ENCODE peak calls at places on chromosomes 6 and 20, in ten cellular contexts. H, O, Q, Z, B, A, P, R, Y and F are unnamed samples.

GRCh38 chr6:116335612-116336011 is 35.1 kb upstream of the DSE start:
- DNase-seq in H (no peak), O (no peak), Q (no peak), Z (peak), B (no peak), A (no peak), P (no peak), R (no peak), Y (no peak), F (no peak)

GRCh38 chr6:148464319-148465010 is 121.8 kb downstream of the SASH1 start:
- DNase-seq in H (peak), O (no peak), Q (peak), Z (peak), B (peak), A (peak), P (peak), R (peak), Y (peak), F (no peak)

GRCh38 chr6:108736832-108737231 is 111.4 kb upstream of the ARMC2 start:
- DNase-seq in H (no peak), O (no peak), Q (peak), Z (peak), B (peak), A (no peak), P (peak), R (no peak), Y (no peak), F (peak)

GRCh38 chr6:27422651-27423332 is 34.2 kb downstream of the ZNF391 start:
- DNase-seq in H (no peak), O (no peak), Q (no peak), Z (no peak), B (no peak), A (no peak), P (peak), R (no peak), Y (peak), F (no peak)

GRCh38 chr6:134707342-134707982 is 242.4 kb downstream of the ALDH8A1 start:
- DNase-seq in H (no peak), O (no peak), Q (peak), Z (peak), B (peak), A (peak), P (peak), R (no peak), Y (no peak), F (peak)

GRCh38 chr6:102387351-102388033 is 994.0 kb downstream of the GRIK2 start:
- DNase-seq in H (no peak), O (no peak), Q (no peak), Z (no peak), B (no peak), A (no peak), P (no peak), R (no peak), Y (no peak), F (no peak)

GRCh38 chr6:85660181-85660611 is 17.5 kb upstream of the SYNCRIP start:
- DNase-seq in H (no peak), O (no peak), Q (peak), Z (peak), B (peak), A (no peak), P (peak), R (no peak), Y (no peak), F (no peak)

GRCh38 chr6:28400122-28400451 is 540 bp upstream of the ZSCAN12 start:
- DNase-seq in H (no peak), O (no peak), Q (no peak), Z (no peak), B (no peak), A (no peak), P (no peak), R (no peak), Y (no peak), F (no peak)

GRCh38 chr20:33656783-33657703 is 5.1 kb upstream of the C20orf144 start:
- DNase-seq in H (no peak), O (peak), Q (no peak), Z (no peak), B (no peak), A (peak), P (no peak), R (no peak), Y (peak), F (no peak)

GRCh38 chr20:3805594-3806264 is 9.6 kb downstream of the CDC25B start:
- DNase-seq in H (no peak), O (peak), Q (no peak), Z (peak), B (no peak), A (peak), P (peak), R (peak), Y (no peak), F (no peak)

GRCh38 chr6:125363360-125364121 is 61.8 kb upstream of the HDDC2 start:
- DNase-seq in H (peak), O (peak), Q (no peak), Z (peak), B (no peak), A (peak), P (peak), R (peak), Y (peak), F (no peak)

GRCh38 chr6:70221025-70221714 is 81.7 kb downstream of the COL9A1 start:
- DNase-seq in H (no peak), O (no peak), Q (peak), Z (peak), B (no peak), A (peak), P (peak), R (no peak), Y (no peak), F (peak)

GRCh38 chr20:58892126-58892931 is 39.8 kb downstream of the GNAS start:
- DNase-seq in H (peak), O (peak), Q (peak), Z (peak), B (no peak), A (peak), P (peak), R (peak), Y (peak), F (no peak)

GRCh38 chr20:36273414-36274247 is 32.5 kb upstream of the DLGAP4 start:
- DNase-seq in H (no peak), O (no peak), Q (peak), Z (peak), B (no peak), A (no peak), P (peak), R (no peak), Y (no peak), F (no peak)

GRCh38 chr6:168411130-168411529 is 29.9 kb upstream of the SMOC2 start:
- DNase-seq in H (no peak), O (peak), Q (no peak), Z (no peak), B (no peak), A (no peak), P (no peak), R (no peak), Y (no peak), F (no peak)

GRCh38 chr6:15362274-15363160 is 116.6 kb downstream of the JARID2 start:
- DNase-seq in H (no peak), O (no peak), Q (no peak), Z (no peak), B (no peak), A (no peak), P (no peak), R (no peak), Y (no peak), F (no peak)

GRCh38 chr20:56630086-56630493 is 984 bp downstream of the TFAP2C start:
- DNase-seq in H (peak), O (peak), Q (peak), Z (peak), B (peak), A (peak), P (peak), R (no peak), Y (no peak), F (no peak)

GRCh38 chr20:36527331-36528125 is 13.8 kb upstream of the MYL9 start:
- DNase-seq in H (no peak), O (no peak), Q (no peak), Z (no peak), B (no peak), A (no peak), P (no peak), R (no peak), Y (no peak), F (no peak)

GRCh38 chr6:152846825-152847224 is 96.2 kb downstream of the VIP start:
- DNase-seq in H (no peak), O (no peak), Q (no peak), Z (no peak), B (no peak), A (peak), P (no peak), R (no peak), Y (no peak), F (no peak)

GRCh38 chr6:42106663-42107023 is 35.8 kb downstream of the C6orf132 start:
- DNase-seq in H (no peak), O (no peak), Q (no peak), Z (no peak), B (no peak), A (peak), P (no peak), R (no peak), Y (no peak), F (no peak)

GRCh38 chr20:59923514-59923913 is 9.9 kb downstream of the SYCP2 start:
- DNase-seq in H (no peak), O (no peak), Q (no peak), Z (no peak), B (no peak), A (no peak), P (no peak), R (no peak), Y (no peak), F (no peak)

GRCh38 chr20:40650707-40651106 is 38.3 kb downstream of the MAFB start:
- DNase-seq in H (no peak), O (no peak), Q (no peak), Z (peak), B (no peak), A (no peak), P (no peak), R (no peak), Y (no peak), F (no peak)

GRCh38 chr6:18343741-18344140 is 43.4 kb upstream of the RNF144B start:
- DNase-seq in H (no peak), O (no peak), Q (no peak), Z (peak), B (no peak), A (no peak), P (peak), R (no peak), Y (no peak), F (no peak)

GRCh38 chr6:106844930-106845329 is 129.6 kb downstream of the CD24 start:
- DNase-seq in H (no peak), O (no peak), Q (no peak), Z (no peak), B (no peak), A (no peak), P (no peak), R (no peak), Y (no peak), F (no peak)

GRCh38 chr6:10420546-10421507 is 6.0 kb upstream of the TFAP2A start:
- DNase-seq in H (no peak), O (no peak), Q (no peak), Z (no peak), B (no peak), A (no peak), P (no peak), R (no peak), Y (no peak), F (no peak)

GRCh38 chr6:89022747-89023289 is 57.7 kb upstream of the PNRC1 start:
- DNase-seq in H (no peak), O (no peak), Q (no peak), Z (peak), B (no peak), A (no peak), P (peak), R (no peak), Y (no peak), F (peak)

GRCh38 chr6:31609519-31610406 is 5.3 kb upstream of the AIF1 start:
- DNase-seq in H (no peak), O (no peak), Q (no peak), Z (no peak), B (no peak), A (no peak), P (no peak), R (no peak), Y (no peak), F (no peak)

GRCh38 chr6:48835421-48835958 is 627.6 kb downstream of the MMUT start:
- DNase-seq in H (no peak), O (no peak), Q (no peak), Z (peak), B (no peak), A (no peak), P (peak), R (no peak), Y (no peak), F (no peak)

GRCh38 chr20:59777814-59778575 is 155.4 kb downstream of the SYCP2 start:
- DNase-seq in H (peak), O (no peak), Q (no peak), Z (no peak), B (no peak), A (no peak), P (no peak), R (no peak), Y (no peak), F (no peak)

GRCh38 chr6:118469468-118469867 is 78.6 kb upstream of the PLN start:
- DNase-seq in H (no peak), O (no peak), Q (no peak), Z (peak), B (no peak), A (no peak), P (peak), R (no peak), Y (no peak), F (no peak)

GRCh38 chr6:77511860-77512259 is 48.6 kb upstream of the HTR1B start:
- DNase-seq in H (no peak), O (no peak), Q (no peak), Z (no peak), B (no peak), A (no peak), P (no peak), R (no peak), Y (no peak), F (no peak)

GRCh38 chr6:155273438-155273837 is 9.6 kb downstream of the CLDN20 start:
- DNase-seq in H (no peak), O (no peak), Q (no peak), Z (peak), B (peak), A (no peak), P (peak), R (no peak), Y (no peak), F (peak)

GRCh38 chr6:131269565-131270391 is 134.5 kb downstream of the AKAP7 start:
- DNase-seq in H (no peak), O (no peak), Q (no peak), Z (no peak), B (no peak), A (no peak), P (no peak), R (no peak), Y (no peak), F (no peak)

GRCh38 chr20:33687370-33687915 is 1.3 kb upstream of the E2F1 start:
- DNase-seq in H (no peak), O (no peak), Q (no peak), Z (peak), B (no peak), A (no peak), P (no peak), R (no peak), Y (no peak), F (no peak)

GRCh38 chr6:16683524-16684194 is 77.6 kb downstream of the ATXN1 start:
- DNase-seq in H (no peak), O (no peak), Q (no peak), Z (peak), B (peak), A (peak), P (peak), R (peak), Y (no peak), F (peak)

GRCh38 chr6:21109421-21110178 is 484.0 kb upstream of the SOX4 start:
- DNase-seq in H (no peak), O (no peak), Q (peak), Z (peak), B (peak), A (no peak), P (peak), R (no peak), Y (no peak), F (peak)

GRCh38 chr20:39910536-39910935 is 778.5 kb downstream of the MAFB start:
- DNase-seq in H (no peak), O (no peak), Q (no peak), Z (no peak), B (no peak), A (no peak), P (peak), R (peak), Y (peak), F (no peak)

GRCh38 chr20:51128198-51128597 is 105.3 kb upstream of the KCNG1 start:
- DNase-seq in H (no peak), O (no peak), Q (no peak), Z (peak), B (peak), A (no peak), P (peak), R (no peak), Y (no peak), F (peak)

GRCh38 chr6:56145616-56146015 is 101.8 kb downstream of the COL21A1 start:
- DNase-seq in H (no peak), O (no peak), Q (no peak), Z (peak), B (no peak), A (no peak), P (peak), R (no peak), Y (no peak), F (no peak)

GRCh38 chr20:44083220-44083933 is 103.6 kb downstream of the JPH2 start:
- DNase-seq in H (no peak), O (peak), Q (no peak), Z (peak), B (peak), A (no peak), P (peak), R (peak), Y (peak), F (peak)

GRCh38 chr20:62366370-62367135 is 559 bp downstream of the LAMA5 start:
- DNase-seq in H (no peak), O (peak), Q (no peak), Z (no peak), B (no peak), A (peak), P (no peak), R (peak), Y (peak), F (no peak)
- H3K4me3 ChIP-seq in H (peak), O (peak), Q (peak), Z (peak), B (peak), A (peak), P (peak), R (peak), Y (peak), F (peak)

GRCh38 chr20:38175221-38176030 is 10.4 kb upstream of the TGM2 start:
- DNase-seq in H (no peak), O (peak), Q (no peak), Z (no peak), B (no peak), A (no peak), P (no peak), R (no peak), Y (no peak), F (no peak)
- TF ChIP-seq CTCF in H (no peak), O (no peak), Q (no peak), Z (no peak), B (no peak), A (no peak), P (no peak), R (no peak), Y (no peak), F (peak)

GRCh38 chr6:40586369-40586768 is 795 bp downstream of the LRFN2 start:
- DNase-seq in H (no peak), O (no peak), Q (no peak), Z (no peak), B (no peak), A (peak), P (peak), R (no peak), Y (no peak), F (no peak)
- H3K4me3 ChIP-seq in H (peak), O (no peak), Q (peak), Z (no peak), B (no peak), A (no peak), P (no peak), R (peak), Y (peak), F (no peak)

GRCh38 chr6:45305546-45305945 is 22.6 kb upstream of the RUNX2 start:
- DNase-seq in H (no peak), O (no peak), Q (no peak), Z (peak), B (no peak), A (no peak), P (peak), R (no peak), Y (no peak), F (no peak)

GRCh38 chr6:45314146-45314545 is 14.0 kb upstream of the RUNX2 start:
- DNase-seq in H (no peak), O (no peak), Q (no peak), Z (no peak), B (no peak), A (no peak), P (no peak), R (no peak), Y (no peak), F (no peak)

GRCh38 chr6:45310118-45310788 is 17.9 kb upstream of the RUNX2 start:
- DNase-seq in H (no peak), O (no peak), Q (no peak), Z (no peak), B (no peak), A (no peak), P (no peak), R (no peak), Y (no peak), F (no peak)
- TF ChIP-seq CTCF in H (no peak), O (no peak), Q (no peak), Z (no peak), B (no peak), A (no peak), P (no peak), R (no peak), Y (no peak), F (no peak)